ENCODE peak calls at places on chromosome 22, in four cellular contexts. H, V, X and S are unnamed samples.
A peak's percentile ranks its signal among the peaks of the same experiment; 100 is the strongest.

GRCh38 chr22:36998620-36999351 is 20.5 kb downstream of the TST start:
- DNase-seq in X (no peak), V (no peak), H (no peak), S (no peak)

GRCh38 chr22:35634015-35634414 is 14.2 kb upstream of the APOL6 start:
- DNase-seq in X (no peak), H (no peak), V (no peak), S (no peak)

GRCh38 chr22:36613958-36614357 is 85.0 kb upstream of the EIF3D start:
- DNase-seq in H (no peak), X (no peak), V (no peak), S (no peak)

GRCh38 chr22:23062616-23063538 is 7.4 kb upstream of the GNAZ start:
- DNase-seq in X (no peak), V (no peak), H (no peak), S (peak; percentile 9)

GRCh38 chr22:36383110-36383581 is 4.6 kb downstream of the MYH9 start:
- DNase-seq in H (no peak), X (no peak), V (peak; percentile 46), S (no peak)

GRCh38 chr22:50271519-50271970 is 1.4 kb upstream of the MAPK11 start:
- DNase-seq in V (peak; percentile 25), H (peak; percentile 16), X (peak; percentile 85), S (peak; percentile 63)

GRCh38 chr22:45206233-45206632 is 34.5 kb downstream of the KIAA0930 start:
- DNase-seq in H (no peak), X (no peak), V (no peak), S (no peak)

GRCh38 chr22:50734986-50735738 is 2.8 kb upstream of the ACR start:
- DNase-seq in V (no peak), X (peak; percentile 3), H (no peak), S (no peak)

GRCh38 chr22:33126881-33127280 is 68.7 kb upstream of the SYN3 start:
- DNase-seq in X (no peak), V (no peak), H (no peak), S (no peak)

GRCh38 chr22:37624017-37624365 is 15.4 kb downstream of the GGA1 start:
- DNase-seq in H (no peak), X (peak; percentile 85), V (no peak), S (no peak)

GRCh38 chr22:19705181-19705934 is 8.9 kb upstream of the SEPTIN5 start:
- DNase-seq in X (no peak), V (no peak), H (no peak), S (peak; percentile 8)

DNA sequence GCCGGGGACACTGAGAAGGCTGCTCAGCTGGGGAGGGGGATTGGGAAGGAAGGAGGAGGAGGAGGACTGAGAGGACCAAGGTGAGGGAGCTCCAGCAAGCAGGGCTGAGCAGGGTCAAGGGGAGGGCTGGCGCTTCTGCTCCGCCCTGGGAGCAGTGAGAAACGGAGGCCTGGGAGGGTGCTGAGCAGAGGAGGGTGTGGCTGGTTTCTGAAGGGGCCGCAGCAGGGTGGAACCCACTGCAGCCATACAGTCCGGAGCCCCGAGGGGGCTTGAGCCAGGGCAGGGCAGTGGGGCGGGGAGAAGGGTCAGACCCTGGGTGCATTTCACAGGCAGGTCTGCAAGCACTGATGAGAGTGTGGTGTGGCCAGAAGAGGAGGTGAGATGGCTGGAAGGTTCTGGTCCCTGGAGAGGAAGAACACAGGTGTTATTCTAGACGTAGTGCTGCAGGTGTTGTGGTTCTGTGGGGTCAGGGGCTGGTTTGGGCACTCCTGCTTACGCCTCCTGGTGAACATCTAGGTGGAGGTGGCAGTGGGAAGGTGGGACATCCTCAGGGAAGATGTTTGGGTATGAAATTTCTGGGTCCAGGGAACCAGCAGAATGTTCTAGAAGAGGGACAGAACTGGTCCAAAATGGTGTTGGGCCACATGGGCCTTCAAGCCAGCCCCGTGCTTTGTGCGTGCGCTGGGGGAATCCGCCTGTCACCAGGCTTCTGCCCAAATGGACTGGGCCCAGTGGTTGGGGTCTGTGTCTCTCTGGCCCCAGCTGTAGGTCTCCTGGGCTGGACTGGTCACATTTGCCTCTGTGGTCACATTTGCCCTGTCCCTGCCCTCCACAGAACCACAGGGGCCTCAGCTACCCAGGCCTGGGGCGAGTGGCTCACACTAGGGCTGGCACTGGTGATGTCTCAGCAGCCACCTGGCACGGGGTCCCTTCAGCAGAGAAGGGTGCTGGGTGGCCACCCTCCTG is 714.7 kb downstream of the BRD1 start:
- DNase-seq in V (no peak), X (no peak), H (no peak), S (no peak)
- H3K9me3 ChIP-seq in V (no peaks in the 10 kb centered on the region), X (no peaks in the 10 kb centered on the region), H (no peaks in the 10 kb centered on the region), S (no peaks in the 10 kb centered on the region)

DNA sequence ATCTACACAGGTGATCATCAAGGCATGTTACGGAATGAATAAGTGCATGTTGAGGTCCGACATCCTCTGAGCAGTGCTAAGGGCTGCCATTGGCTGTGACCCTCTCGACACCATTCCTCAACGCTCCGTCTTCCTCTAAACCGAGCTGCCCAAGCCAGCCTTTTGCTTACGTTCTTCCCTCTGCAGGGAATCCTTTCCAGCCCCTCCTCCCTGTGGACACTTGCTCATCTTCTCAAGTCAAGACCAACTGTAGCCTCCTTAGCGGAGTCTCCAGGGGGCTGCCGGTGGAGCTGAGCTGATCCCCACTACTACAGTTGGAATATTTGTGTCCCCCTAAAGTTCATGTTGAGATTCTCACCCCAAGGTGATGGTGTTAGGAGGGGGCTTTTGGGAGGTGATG is 781.0 kb downstream of the TBC1D22A start:
- DNase-seq in H (no peak), V (no peak), X (no peak), S (no peak)
- H3K9me3 ChIP-seq in H (no peaks in the 10 kb centered on the region), V (no peaks in the 10 kb centered on the region), X (no peaks in the 10 kb centered on the region), S (no peaks in the 10 kb centered on the region)

GRCh38 chr22:47435826-47436225 is 673.4 kb downstream of the TBC1D22A start:
- DNase-seq in H (no peak), X (no peak), V (no peak), S (no peak)
- H3K9me3 ChIP-seq in H (no peaks in the 10 kb centered on the region), X (no peaks in the 10 kb centered on the region), V (no peaks in the 10 kb centered on the region), S (no peaks in the 10 kb centered on the region)

DNA sequence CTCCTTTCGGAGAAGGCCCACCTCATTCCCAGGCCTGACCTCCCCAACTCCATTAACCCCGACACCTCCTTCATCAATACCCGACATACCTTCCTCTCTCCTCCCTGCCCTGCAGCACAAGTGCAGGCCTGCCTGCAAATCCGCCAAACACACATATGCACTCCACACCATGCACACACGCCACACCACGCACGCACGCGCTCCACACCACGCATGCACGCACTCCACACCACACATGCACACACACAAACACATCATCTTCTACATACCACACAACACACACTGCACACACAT is 629.6 kb downstream of the TBC1D22A start:
- DNase-seq in X (no peak), V (no peak), H (no peak), S (no peak)
- H3K9me3 ChIP-seq in X (no peaks in the 10 kb centered on the region), V (no peaks in the 10 kb centered on the region), H (no peaks in the 10 kb centered on the region), S (no peaks in the 10 kb centered on the region)

GRCh38 chr22:48595511-48595905 is 1232.2 kb downstream of the BRD1 start:
- DNase-seq in X (no peak), H (no peak), V (no peak), S (no peak)

GRCh38 chr22:48593551-48593950 is 1234.1 kb downstream of the BRD1 start:
- DNase-seq in V (no peak), X (no peak), H (no peak), S (no peak)

GRCh38 chr22:48592931-48593330 is 1234.7 kb downstream of the BRD1 start:
- DNase-seq in H (no peak), V (no peak), X (no peak), S (no peak)

GRCh38 chr22:48594757-48595510 is 1232.7 kb downstream of the BRD1 start:
- DNase-seq in H (no peak), X (no peak), V (no peak), S (no peak)

DNA sequence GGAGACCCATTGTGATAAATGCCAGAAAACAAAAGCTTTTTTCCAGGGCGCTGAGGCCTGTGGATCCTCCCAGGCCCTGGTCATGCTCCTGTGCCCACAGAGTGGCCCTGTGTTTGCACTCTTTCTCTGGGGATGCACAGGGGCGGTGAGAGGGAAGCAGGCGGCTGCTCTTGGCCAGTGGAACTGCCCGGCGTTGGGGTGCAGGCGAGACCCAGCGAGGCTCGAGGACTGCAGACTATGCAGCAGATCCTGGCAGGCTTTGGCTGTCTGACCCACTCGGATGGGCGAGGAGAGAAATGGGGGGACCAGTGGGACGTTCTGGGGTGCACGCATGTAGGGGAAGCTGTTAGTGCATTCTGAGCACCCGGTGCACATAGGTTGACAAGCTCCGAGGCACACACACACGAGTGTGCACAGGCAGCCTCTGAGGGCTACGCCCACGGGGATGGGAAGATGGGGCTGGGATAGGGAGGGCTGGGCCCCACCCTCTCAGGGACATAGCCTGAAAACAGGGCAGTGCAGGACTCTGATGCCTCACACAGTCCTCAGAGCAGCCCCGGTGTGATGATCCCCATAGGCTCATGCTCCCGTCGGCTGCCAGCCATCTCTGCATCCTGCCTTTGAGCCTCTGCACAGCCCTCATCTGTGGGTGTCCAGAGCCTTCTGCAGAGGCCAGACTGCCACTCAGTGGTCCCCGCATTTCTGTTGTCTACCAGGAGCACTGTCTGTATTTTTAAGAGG is 1233.5 kb downstream of the BRD1 start:
- DNase-seq in X (no peak), V (no peak), H (no peak), S (no peak)
- H3K9me3 ChIP-seq in X (peaks cover 4% of the 10 kb centered on the region), V (no peaks in the 10 kb centered on the region), H (no peaks in the 10 kb centered on the region), S (no peaks in the 10 kb centered on the region)

DNA sequence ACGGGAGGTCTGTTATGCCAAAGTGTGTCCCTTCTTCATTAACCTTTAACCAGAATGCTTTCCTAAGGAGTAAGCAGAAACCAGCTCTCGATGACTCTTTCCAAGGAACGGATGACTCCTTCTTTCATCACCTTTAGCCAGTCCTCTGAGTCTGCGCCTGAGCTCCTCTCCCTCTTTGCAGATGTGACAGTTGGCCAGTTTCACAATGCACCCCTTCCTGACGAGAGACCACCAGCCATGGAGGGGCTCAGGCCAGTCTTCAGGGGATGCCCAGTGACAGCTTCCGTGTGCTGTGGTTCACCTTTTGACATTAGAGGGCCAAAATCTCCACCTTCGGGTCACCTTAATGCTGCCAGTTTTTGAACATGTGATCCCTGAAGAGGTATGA is 826.1 kb downstream of the TBC1D22A start:
- DNase-seq in X (no peak), V (no peak), H (no peak), S (no peak)
- H3K9me3 ChIP-seq in X (peaks cover 6% of the 10 kb centered on the region), V (no peaks in the 10 kb centered on the region), H (peaks cover 8% of the 10 kb centered on the region), S (no peaks in the 10 kb centered on the region)

DNA sequence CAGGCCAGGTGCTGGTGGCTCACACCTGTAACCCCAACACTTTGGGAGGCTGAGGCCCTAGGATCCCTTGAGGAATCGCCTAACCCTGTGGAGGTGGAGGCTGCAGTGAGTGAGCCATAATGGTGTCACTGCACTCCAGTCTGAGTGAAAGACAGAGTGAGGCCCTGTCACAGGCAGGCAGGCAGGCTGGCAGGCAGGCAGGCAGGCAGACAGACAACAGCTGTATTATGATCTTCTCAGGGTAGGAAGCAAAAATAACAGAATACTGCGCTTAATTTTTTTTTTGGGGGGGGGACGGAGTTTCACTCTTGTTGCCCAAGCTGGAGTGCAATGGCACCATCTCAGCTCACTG is 3901.6 kb upstream of the OR11H1 start:
- DNase-seq in X (peak; percentile 10), H (no peak), V (no peak), S (no peak)
- H3K9me3 ChIP-seq in X (peaks cover 91% of the 10 kb centered on the region), H (peaks cover 35% of the 10 kb centered on the region), V (no peaks in the 10 kb centered on the region), S (peaks cover 3% of the 10 kb centered on the region)

GRCh38 chr22:28208036-28208435 is 289.0 kb upstream of the PITPNB start:
- DNase-seq in X (no peak), H (no peak), V (no peak), S (no peak)
- H3K9me3 ChIP-seq in X (no peaks in the 10 kb centered on the region), H (no peaks in the 10 kb centered on the region), V (no peaks in the 10 kb centered on the region), S (no peaks in the 10 kb centered on the region)

GRCh38 chr22:47842119-47842518 is 1079.7 kb downstream of the TBC1D22A start:
- DNase-seq in H (no peak), V (no peak), X (no peak), S (no peak)
- H3K9me3 ChIP-seq in H (no peaks in the 10 kb centered on the region), V (no peaks in the 10 kb centered on the region), X (no peaks in the 10 kb centered on the region), S (no peaks in the 10 kb centered on the region)